ENCODE peak calls at places on chromosomes 16 and 17, in six cellular contexts. V, O, H, S, J and T are unnamed samples.

GRCh38 chr16:21598676-21599157 is 660 bp upstream of the METTL9 start:
- DNase-seq in J (no peak), V (no peak), O (no peak), H (peak; percentile 55), S (no peak), T (no peak)

GRCh38 chr16:69890114-69890890 is 60.8 kb upstream of the CLEC18A start:
- DNase-seq in S (no peak), V (peak; percentile 55), J (peak; percentile 89), H (peak; percentile 73), O (peak; percentile 66), T (peak; percentile 18)

GRCh38 chr17:50634123-50634914 is at the start of gene ABCC3:
- DNase-seq in O (no peak), H (no peak), V (peak; percentile 23), J (peak; percentile 91), S (peak; percentile 73), T (no peak)

GRCh38 chr17:66737524-66737923 is 97.4 kb upstream of the CACNG5 start:
- DNase-seq in O (peak; percentile 71), S (no peak), V (peak; percentile 31), H (no peak), J (no peak), T (no peak)

GRCh38 chr17:48993305-48993704 is 3.9 kb upstream of the IGF2BP1 start:
- DNase-seq in J (no peak), O (no peak), H (no peak), V (no peak), S (no peak), T (no peak)

GRCh38 chr16:25045696-25046381 is 30.7 kb upstream of the ARHGAP17 start:
- DNase-seq in O (no peak), H (no peak), V (peak; percentile 67), J (no peak), S (no peak), T (no peak)

GRCh38 chr16:1655909-1656807 is 21.9 kb upstream of the JPT2 start:
- DNase-seq in S (no peak), V (no peak), H (no peak), O (no peak), J (no peak), T (no peak)

GRCh38 chr17:14693382-14693781 is 392.5 kb downstream of the HS3ST3B1 start:
- DNase-seq in S (no peak), V (no peak), O (no peak), H (no peak), J (no peak), T (no peak)

GRCh38 chr17:73824321-73824720 is 180.1 kb upstream of the SDK2 start:
- DNase-seq in S (no peak), V (no peak), H (no peak), O (no peak), J (peak; percentile 43), T (no peak)

GRCh38 chr16:48478418-48478817 is 93.2 kb upstream of the SIAH1 start:
- DNase-seq in S (no peak), J (no peak), V (no peak), O (no peak), H (no peak), T (no peak)

GRCh38 chr16:89268987-89269735 is 51.7 kb downstream of the ZNF778 start:
- DNase-seq in H (no peak), V (no peak), J (no peak), O (peak; percentile 62), S (peak; percentile 65), T (no peak)

GRCh38 chr17:82839617-82840292 is at the start of gene ZNF750:
- DNase-seq in O (no peak), H (no peak), V (no peak), J (no peak), S (no peak), T (no peak)

GRCh38 chr17:55157165-55157564 is 107.6 kb upstream of the HLF start:
- DNase-seq in V (no peak), O (no peak), J (no peak), S (no peak), H (no peak), T (no peak)

GRCh38 chr17:76462556-76463290 is 4.7 kb upstream of the AANAT start:
- DNase-seq in H (no peak), S (no peak), J (no peak), V (no peak), O (no peak), T (no peak)

GRCh38 chr17:44931376-44931775 is 16.1 kb upstream of the GFAP start:
- DNase-seq in V (no peak), S (no peak), O (no peak), J (no peak), H (no peak), T (no peak)

GRCh38 chr17:81178136-81179091 is 12.4 kb upstream of the AATK start:
- DNase-seq in H (no peak), J (no peak), V (no peak), O (no peak), S (no peak), T (no peak)

GRCh38 chr16:85435298-85435697 is 177.8 kb upstream of the GSE1 start:
- DNase-seq in J (no peak), V (no peak), S (no peak), O (no peak), H (no peak), T (no peak)

GRCh38 chr17:22517716-22518115 is 825.4 kb downstream of the KCNJ18 start:
- DNase-seq in J (peak; percentile 23), H (no peak), S (no peak), V (no peak), O (no peak), T (no peak)

GRCh38 chr17:18201108-18201507 is 17.5 kb downstream of the ALKBH5 start:
- DNase-seq in H (no peak), O (no peak), S (no peak), J (no peak), V (no peak), T (no peak)

GRCh38 chr17:78658281-78658785 is 81.1 kb upstream of the DNAH17 start:
- DNase-seq in J (no peak), V (no peak), S (no peak), O (no peak), H (no peak), T (no peak)

GRCh38 chr17:10754861-10755591 is 25.2 kb upstream of the TMEM220 start:
- DNase-seq in O (no peak), H (no peak), S (no peak), J (no peak), V (no peak), T (no peak)

GRCh38 chr17:63295288-63295687 is 150.8 kb downstream of the CYB561 start:
- DNase-seq in J (no peak), V (no peak), S (no peak), H (no peak), O (no peak), T (no peak)

GRCh38 chr17:50471009-50471905 is 2.6 kb upstream of the CHAD start:
- DNase-seq in V (no peak), J (no peak), O (no peak), H (no peak), S (no peak), T (no peak)

GRCh38 chr17:65749479-65749878 is 188.0 kb upstream of the AXIN2 start:
- DNase-seq in H (no peak), V (no peak), O (no peak), S (peak; percentile 72), J (no peak), T (no peak)

GRCh38 chr17:70865993-70866804 is 696.9 kb downstream of the KCNJ2 start:
- DNase-seq in O (no peak), H (no peak), V (no peak), J (no peak), S (no peak), T (no peak)

GRCh38 chr16:88059701-88060386 is 108.6 kb downstream of the BANP start:
- DNase-seq in V (no peak), J (no peak), O (no peak), S (no peak), H (no peak), T (no peak)

GRCh38 chr17:17840751-17841591 is 4.2 kb upstream of the SREBF1 start:
- DNase-seq in S (peak; percentile 81), H (no peak), O (no peak), V (no peak), J (no peak), T (no peak)

GRCh38 chr17:14205992-14206461 is 30.6 kb downstream of the CDRT15 start:
- DNase-seq in O (no peak), V (no peak), J (peak; percentile 89), S (peak; percentile 98), H (peak; percentile 19), T (no peak)

GRCh38 chr17:78236362-78237127 is 5.1 kb downstream of the TMEM235 start:
- DNase-seq in J (no peak), S (no peak), O (no peak), V (no peak), H (no peak), T (no peak)

GRCh38 chr17:74353446-74354060 is 8.1 kb downstream of the BTBD17 start:
- DNase-seq in H (no peak), S (no peak), J (no peak), V (no peak), O (no peak), T (no peak)

GRCh38 chr16:49441366-49441780 is 67.8 kb downstream of the C16orf78 start:
- DNase-seq in H (no peak), J (peak; percentile 87), S (no peak), V (no peak), O (no peak), T (no peak)

GRCh38 chr17:17780941-17781590 is 55.7 kb downstream of the SREBF1 start:
- DNase-seq in O (no peak), S (no peak), H (peak; percentile 30), V (no peak), J (no peak), T (no peak)

GRCh38 chr17:77746391-77746790 is 212.1 kb upstream of the TNRC6C start:
- DNase-seq in J (no peak), O (no peak), H (no peak), V (no peak), S (no peak), T (no peak)

GRCh38 chr17:34177642-34178041 is 77.4 kb upstream of the CCL2 start:
- DNase-seq in V (peak; percentile 10), H (no peak), J (no peak), S (no peak), O (peak; percentile 74), T (peak; percentile 79)

GRCh38 chr17:27975146-27976011 is 67.1 kb upstream of the NLK start:
- DNase-seq in S (peak; percentile 54), J (no peak), V (no peak), H (no peak), O (no peak), T (no peak)

GRCh38 chr16:58756650-58757332 is 22.7 kb upstream of the GOT2 start:
- DNase-seq in O (no peak), H (no peak), V (no peak), J (no peak), S (no peak), T (no peak)

GRCh38 chr17:58192612-58193011 is at the start of gene EPX:
- DNase-seq in H (no peak), S (no peak), J (no peak), V (no peak), O (no peak), T (no peak)